ENCODE peak calls at places on chromosomes 5 and 9, in four cellular contexts. Q, E, M and P are unnamed samples.

GRCh38 chr9:113828211-113828610 is 47.9 kb upstream of the ZNF618 start:
- DNase-seq in M (no peak), Q (no peak), E (no peak), P (no peak)

GRCh38 chr5:78496373-78496772 is 136.0 kb downstream of the SCAMP1 start:
- DNase-seq in E (no peak), Q (no peak), M (no peak), P (no peak)

GRCh38 chr5:167463939-167464338 is 827.5 kb upstream of the WWC1 start:
- DNase-seq in M (no peak), Q (no peak), E (no peak), P (no peak)

GRCh38 chr9:127599550-127599891 is 12.6 kb upstream of the STXBP1 start:
- DNase-seq in E (no peak), Q (no peak), M (no peak), P (no peak)

GRCh38 chr5:157345067-157345466 is 79.1 kb downstream of the CYFIP2 start:
- DNase-seq in M (no peak), E (no peak), Q (no peak), P (no peak)

GRCh38 chr5:110790673-110791072 is 51.9 kb downstream of the SLC25A46 start:
- DNase-seq in E (no peak), Q (no peak), M (no peak), P (no peak)

GRCh38 chr5:131488463-131488862 is 146.6 kb downstream of the RAPGEF6 start:
- DNase-seq in M (no peak), Q (no peak), E (peak; percentile 82), P (no peak)

GRCh38 chr5:82285206-82285605 is 7.1 kb upstream of the RPS23 start:
- DNase-seq in E (no peak), Q (no peak), M (peak; percentile 85), P (no peak)

GRCh38 chr9:130219661-130220081 is 45.9 kb upstream of the HMCN2 start:
- DNase-seq in Q (no peak), E (no peak), M (no peak), P (no peak)

GRCh38 chr5:63963080-63963735 is 963 bp upstream of the HTR1A start:
- DNase-seq in E (peak; percentile 1), Q (no peak), M (peak; percentile 64), P (peak; percentile 19)

DNA sequence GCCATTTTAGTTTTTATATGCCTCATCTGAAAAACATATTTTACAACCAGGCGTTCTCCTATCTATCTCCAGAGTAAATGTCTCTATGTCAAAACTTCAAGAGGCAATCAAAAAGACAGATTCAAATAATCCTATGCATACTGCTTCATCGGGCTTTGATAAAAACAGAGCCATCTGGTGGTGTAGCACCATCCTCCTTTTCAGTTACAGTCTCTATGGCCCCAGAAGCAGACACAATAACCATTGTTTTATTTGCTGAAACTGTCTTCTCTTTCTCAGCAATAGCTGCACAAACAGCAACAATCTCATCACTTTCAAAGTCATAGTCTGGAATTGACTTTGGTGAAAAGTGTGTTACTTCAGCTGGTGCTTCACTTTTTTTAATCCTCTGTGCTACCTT is 36.3 kb downstream of the PTGER4 start:
- DNase-seq in M (no peak), E (no peak), Q (no peak), P (no peak)
- TF ChIP-seq ATF3 in M (no peak), E (no peak), Q (no peak), P (no peak)

DNA sequence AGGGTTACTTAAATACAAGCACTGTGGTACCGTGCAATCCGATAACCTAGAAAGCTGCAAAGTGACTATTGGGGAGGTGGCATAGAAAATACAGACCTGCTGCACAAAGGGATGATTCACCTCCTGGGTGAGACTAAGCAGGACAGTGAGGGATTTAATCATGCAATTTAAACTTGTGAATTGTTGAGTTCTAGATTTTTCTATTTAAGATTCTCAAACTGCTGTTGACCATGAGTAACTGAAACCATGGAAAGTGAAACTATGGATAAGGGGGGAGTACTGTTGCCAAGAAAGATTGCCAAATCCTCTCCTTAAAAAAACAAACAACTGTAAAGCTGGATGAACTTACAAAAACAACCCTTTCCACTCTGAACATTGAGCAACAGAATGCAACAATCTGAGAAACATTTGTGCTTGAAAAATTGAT is 61.5 kb upstream of the NUDT12 start:
- DNase-seq in Q (no peak), M (no peak), E (no peak), P (no peak)
- TF ChIP-seq EGR1 in Q (no peak), M (no peak), E (no peak), P (no peak)

DNA sequence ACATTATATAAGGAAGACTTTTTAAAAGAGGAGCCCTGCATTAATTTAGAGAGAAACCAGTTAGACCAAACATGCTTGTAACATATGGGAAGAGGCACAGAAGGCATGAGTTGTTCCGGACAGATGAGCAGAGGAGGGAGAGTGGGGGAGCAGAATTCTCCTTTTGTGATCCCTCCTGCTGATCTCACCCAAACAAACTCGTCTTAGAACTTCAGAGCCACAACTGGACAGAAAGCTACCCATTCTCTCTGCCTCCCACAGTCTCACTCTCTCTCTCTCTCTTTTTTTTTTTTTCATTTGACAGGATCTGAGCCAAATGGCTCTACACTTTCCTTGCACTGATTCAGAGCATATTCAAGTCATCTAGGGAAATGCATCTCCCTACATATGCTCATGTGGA is 196.0 kb upstream of the PAPPA start:
- DNase-seq in Q (no peak), M (no peak), E (no peak), P (no peak)
- H2AFZ ChIP-seq in Q (no peak overlapping the region), M (no peak overlapping the region), E (no peak overlapping the region), P (no peak overlapping the region)

GRCh38 chr9:121871431-121872025 is 220.1 kb downstream of the DAB2IP start:
- DNase-seq in E (no peak), M (no peak), Q (no peak), P (no peak)
- TF ChIP-seq ATF3 in E (no peak), M (no peak), Q (no peak), P (no peak)

DNA sequence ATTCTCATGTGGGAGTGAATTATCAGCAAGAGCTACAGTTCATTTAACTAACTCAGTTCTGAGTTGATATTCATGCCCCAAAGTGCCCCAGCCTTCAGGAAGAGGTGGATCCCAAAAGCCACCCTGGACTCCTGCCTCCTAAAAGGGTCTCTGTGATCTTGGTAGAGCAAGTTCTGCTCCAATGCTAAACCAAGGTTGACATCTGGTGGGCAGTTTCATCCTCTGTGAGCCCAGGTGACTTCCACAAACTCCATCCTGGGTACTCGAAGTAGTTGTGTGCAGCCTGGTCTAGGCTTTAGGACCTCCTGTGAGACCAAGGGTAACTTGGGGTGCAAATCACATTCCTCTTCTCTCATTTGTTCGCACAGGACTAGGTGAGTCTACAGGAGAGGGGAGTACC is 816.8 kb downstream of the MTRR start:
- DNase-seq in Q (no peak), M (no peak), E (no peak), P (no peak)
- TF ChIP-seq EGR1 in Q (no peak), M (no peak), E (no peak), P (no peak)

GRCh38 chr5:67815455-67816391 is 399.8 kb upstream of the PIK3R1 start:
- DNase-seq in Q (no peak), M (peak; percentile 27), E (no peak), P (no peak)
- H2AFZ ChIP-seq in Q (no peak overlapping the region), M (no peak overlapping the region), E (no peak overlapping the region), P (no peak overlapping the region)

GRCh38 chr9:133992780-133993634 is 883 bp upstream of the VAV2 start:
- DNase-seq in E (no peak), M (peak; percentile 80), Q (peak; percentile 39), P (peak; percentile 43)

GRCh38 chr9:133991964-133992779 is at the start of gene VAV2:
- DNase-seq in M (peak; percentile 67), E (no peak), Q (no peak), P (peak; percentile 29)

GRCh38 chr9:133989554-133990365 is 2.4 kb downstream of the VAV2 start:
- DNase-seq in M (no peak), Q (no peak), E (no peak), P (no peak)

GRCh38 chr9:133991211-133991921 is 758 bp downstream of the VAV2 start:
- DNase-seq in Q (no peak), M (no peak), E (no peak), P (no peak)

DNA sequence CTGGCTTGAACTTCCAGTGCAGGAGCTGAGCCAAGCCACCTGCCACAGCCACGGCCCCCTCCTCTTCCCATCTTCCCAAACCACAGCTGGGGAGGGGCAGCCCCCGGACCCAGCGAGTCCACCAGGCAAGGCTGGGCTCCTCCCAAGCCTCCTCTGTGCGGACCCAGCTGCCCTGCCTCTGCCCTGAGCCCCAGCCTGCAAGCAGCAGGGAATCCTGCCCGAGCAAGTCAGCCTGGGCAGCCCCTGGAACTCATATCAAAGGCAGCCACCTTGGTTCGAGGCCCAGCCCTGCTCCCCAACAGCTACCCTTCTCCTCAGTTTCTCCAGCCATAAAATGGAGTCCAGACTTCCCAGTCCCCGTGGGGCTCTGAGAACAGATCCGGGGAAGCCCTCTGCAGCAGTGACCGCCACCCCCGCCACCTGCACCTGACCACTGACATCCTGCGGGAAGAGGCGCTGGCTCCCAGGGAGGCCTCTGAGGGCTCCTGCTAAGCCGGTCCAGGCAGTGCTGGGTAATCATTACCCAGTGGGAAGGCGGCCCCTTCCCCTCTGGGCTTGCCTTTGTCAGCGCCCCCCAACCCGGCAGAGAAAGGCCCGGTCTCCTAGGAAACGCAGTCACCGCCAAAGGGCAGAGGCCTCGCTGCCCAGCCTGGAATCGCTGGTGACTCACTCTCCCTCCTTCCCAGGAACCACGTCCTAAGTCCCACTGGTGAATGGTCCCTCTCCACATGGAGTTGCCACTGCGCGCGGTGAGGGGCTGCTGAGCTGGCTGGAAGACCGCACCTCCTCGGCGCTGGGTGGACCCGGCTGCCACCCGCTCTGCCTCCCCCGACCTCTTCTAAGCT is 1.5 kb downstream of the VAV2 start:
- DNase-seq in E (no peak), M (no peak), Q (no peak), P (peak; percentile 21)
- TF ChIP-seq ATF3 in E (no peak), M (no peak), Q (no peak), P (no peak)

DNA sequence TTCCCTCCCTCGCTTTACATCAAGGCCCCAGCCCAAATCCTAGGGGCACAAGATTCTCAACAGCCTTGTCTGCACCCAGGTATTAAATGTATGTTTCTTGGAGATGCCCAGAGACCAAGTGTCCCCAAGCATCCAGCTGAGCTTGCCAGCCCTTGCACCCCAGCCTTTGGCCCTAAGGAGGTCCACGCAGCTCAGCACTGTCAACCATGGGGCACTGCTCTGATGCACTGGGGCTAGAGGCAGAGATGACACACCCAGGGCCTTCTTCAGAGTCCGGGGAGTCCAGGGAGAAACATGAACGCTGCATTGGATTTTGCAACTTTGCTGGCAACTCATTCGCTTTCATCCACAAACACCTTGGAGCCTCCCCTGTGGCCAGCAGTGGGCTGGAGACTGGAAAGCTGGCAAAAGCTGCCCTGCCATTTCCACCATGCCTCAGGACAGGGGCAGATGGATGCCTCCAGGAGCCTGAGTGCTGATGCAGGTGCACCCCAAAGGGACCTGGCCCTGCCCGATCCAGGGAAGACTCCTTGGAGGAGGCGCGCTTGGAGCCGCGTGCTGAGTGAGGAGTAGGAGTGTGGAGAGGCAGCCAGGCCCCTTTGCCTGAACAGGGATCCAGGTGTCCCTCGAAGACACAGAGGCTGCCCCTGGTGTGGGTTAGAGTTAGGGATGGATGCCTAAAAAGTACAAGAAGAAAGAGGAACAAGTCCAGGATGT is 19.3 kb downstream of the PAEP start:
- DNase-seq in M (no peak), E (no peak), Q (no peak), P (no peak)
- TF ChIP-seq EGR1 in M (no peak), E (no peak), Q (no peak), P (no peak)

DNA sequence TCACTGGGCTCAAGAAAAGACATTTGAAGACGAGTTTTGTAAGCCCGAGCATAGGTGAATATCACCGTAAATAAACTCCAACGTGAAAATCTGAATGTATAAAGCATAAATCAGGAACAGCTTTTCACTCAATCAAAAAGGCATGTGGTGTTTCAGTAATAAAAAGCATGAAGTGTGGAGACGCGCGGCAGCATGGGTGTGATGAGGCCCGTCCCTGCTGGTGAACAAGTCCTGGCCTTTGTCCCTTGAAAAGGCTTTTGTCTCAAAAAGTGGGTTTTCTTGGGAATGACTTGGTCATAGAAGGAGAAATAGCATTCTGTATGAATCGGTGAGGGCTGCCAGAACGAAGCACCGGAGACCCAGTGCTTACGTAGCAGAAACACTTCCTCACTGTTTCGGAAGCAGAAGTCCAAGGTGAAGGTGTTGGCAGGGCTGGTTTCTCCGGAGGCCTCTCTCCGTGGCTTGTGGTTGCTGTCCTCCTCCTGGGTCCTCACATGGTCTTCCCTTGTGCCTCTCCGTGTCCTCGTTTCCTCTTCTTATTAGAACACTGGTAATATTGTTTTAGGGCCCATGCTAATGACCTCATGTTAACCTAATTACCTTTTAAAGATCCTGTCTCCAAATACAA is 24.9 kb downstream of the ROPN1L start:
- DNase-seq in Q (no peak), E (no peak), M (no peak), P (no peak)
- H2AFZ ChIP-seq in Q (no peak overlapping the region), E (no peak overlapping the region), M (no peak overlapping the region), P (no peak overlapping the region)